ENCODE peak calls at places on chromosomes 5 and 9, in six cellular contexts. L is MM.1S; Y is brain microvascular endothelial cell; A is Jurkat, Clone E6-1; R is esophagus squamous epithelium; S is Caco-2. K is an unnamed sample.

GRCh38 chr9:94031380-94031779 is 52.9 kb upstream of the PTPDC1 start:
- DNase-seq in Y (no peak), L (no peak), A (no peak), R (no peak), S (no peak), K (no peak)

GRCh38 chr5:37717613-37718431 is 122.0 kb downstream of the GDNF start:
- DNase-seq in L (no peak), A (no peak), S (peak; percentile 3), R (no peak), Y (peak; percentile 94), K (no peak)

GRCh38 chr5:41908374-41909079 is 4.4 kb downstream of the RIMOC1 start:
- DNase-seq in S (no peak), R (no peak), L (no peak), A (no peak), Y (peak; percentile 34), K (no peak)

GRCh38 chr5:178576591-178577351 is 13.4 kb downstream of the COL23A1 start:
- DNase-seq in R (no peak), A (no peak), S (no peak), L (no peak), Y (no peak), K (no peak)

GRCh38 chr9:131840220-131840619 is 100.3 kb upstream of the RAPGEF1 start:
- DNase-seq in S (no peak), R (no peak), L (no peak), Y (no peak), A (peak; percentile 68), K (no peak)

GRCh38 chr5:643811-644271 is 31.7 kb downstream of the CEP72 start:
- DNase-seq in R (no peak), S (no peak), A (no peak), L (peak; percentile 82), Y (no peak), K (peak; percentile 15)

GRCh38 chr5:170273968-170274710 is 23.4 kb downstream of the LCP2 start:
- DNase-seq in Y (no peak), R (no peak), L (peak; percentile 30), A (peak; percentile 77), S (peak; percentile 29), K (peak; percentile 66)

GRCh38 chr5:73763300-73764032 is 137.5 kb downstream of the ARHGEF28 start:
- DNase-seq in Y (no peak), S (no peak), R (no peak), A (no peak), L (no peak), K (no peak)

GRCh38 chr5:39439582-39439981 is 14.8 kb upstream of the DAB2 start:
- DNase-seq in A (no peak), Y (no peak), S (no peak), R (no peak), L (no peak), K (no peak)

GRCh38 chr9:36461341-36461740 is 61.3 kb upstream of the RNF38 start:
- DNase-seq in Y (no peak), L (no peak), R (no peak), S (no peak), A (no peak), K (no peak)

GRCh38 chr9:127162046-127162445 is 39.6 kb upstream of the ANGPTL2 start:
- DNase-seq in L (no peak), R (no peak), A (peak; percentile 88), S (no peak), Y (no peak), K (peak; percentile 14)

GRCh38 chr5:101278011-101278687 is 375.1 kb upstream of the ST8SIA4 start:
- DNase-seq in L (no peak), A (no peak), Y (no peak), S (no peak), R (no peak), K (no peak)

DNA sequence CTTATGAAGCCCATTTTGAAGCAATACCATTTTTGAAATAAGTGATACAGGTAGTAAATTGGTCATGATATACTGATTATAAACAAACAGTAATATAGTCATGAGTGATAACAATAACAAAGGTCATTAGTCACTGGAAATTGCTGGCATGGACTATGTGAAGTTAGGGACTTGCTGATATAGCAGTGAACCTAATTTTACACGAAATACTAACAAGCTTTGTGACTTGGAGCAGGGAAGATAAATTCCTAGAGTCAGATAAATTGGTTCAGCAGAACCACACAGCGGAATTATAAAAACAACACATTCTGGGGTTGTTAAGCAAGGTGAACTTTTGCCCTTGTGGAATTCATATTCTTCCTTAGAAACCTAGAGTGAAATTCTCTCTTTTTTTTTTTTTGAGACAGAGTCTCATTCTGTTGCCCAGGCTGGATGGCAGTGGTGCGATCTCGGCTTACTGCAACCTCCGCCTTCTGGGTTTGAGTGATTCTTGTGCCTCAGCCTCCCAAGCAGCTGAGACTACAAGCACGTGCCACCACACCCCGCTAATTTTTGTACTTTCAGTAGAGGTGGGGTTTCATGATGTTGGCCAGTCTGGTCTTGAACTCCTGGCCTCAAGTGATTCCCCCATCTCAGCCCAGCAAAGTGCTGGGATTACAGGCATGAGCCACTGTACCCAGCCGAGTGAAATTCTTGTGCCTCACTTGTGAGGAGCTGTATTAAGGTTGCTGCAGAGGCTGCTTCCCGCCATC is 6.0 kb downstream of the UGCG start:
- DNase-seq in L (no peak), R (no peak), Y (no peak), S (no peak), A (no peak), K (no peak)
- H3K4me3 ChIP-seq in L (no peak overlapping the region), R (no peak overlapping the region), Y (no peak overlapping the region), S (no peak overlapping the region), A (no peak overlapping the region), K (no peak overlapping the region)

GRCh38 chr9:136667217-136667939 is 4.7 kb downstream of the EGFL7 start:
- DNase-seq in S (no peak), A (no peak), Y (no peak), R (no peak), L (no peak), K (no peak)
- H3K4me3 ChIP-seq in S (no peak overlapping the region), A (no peak overlapping the region), Y (no peak overlapping the region), R (peak overlapping the region; percentile 43), L (no peak overlapping the region), K (no peak overlapping the region)

DNA sequence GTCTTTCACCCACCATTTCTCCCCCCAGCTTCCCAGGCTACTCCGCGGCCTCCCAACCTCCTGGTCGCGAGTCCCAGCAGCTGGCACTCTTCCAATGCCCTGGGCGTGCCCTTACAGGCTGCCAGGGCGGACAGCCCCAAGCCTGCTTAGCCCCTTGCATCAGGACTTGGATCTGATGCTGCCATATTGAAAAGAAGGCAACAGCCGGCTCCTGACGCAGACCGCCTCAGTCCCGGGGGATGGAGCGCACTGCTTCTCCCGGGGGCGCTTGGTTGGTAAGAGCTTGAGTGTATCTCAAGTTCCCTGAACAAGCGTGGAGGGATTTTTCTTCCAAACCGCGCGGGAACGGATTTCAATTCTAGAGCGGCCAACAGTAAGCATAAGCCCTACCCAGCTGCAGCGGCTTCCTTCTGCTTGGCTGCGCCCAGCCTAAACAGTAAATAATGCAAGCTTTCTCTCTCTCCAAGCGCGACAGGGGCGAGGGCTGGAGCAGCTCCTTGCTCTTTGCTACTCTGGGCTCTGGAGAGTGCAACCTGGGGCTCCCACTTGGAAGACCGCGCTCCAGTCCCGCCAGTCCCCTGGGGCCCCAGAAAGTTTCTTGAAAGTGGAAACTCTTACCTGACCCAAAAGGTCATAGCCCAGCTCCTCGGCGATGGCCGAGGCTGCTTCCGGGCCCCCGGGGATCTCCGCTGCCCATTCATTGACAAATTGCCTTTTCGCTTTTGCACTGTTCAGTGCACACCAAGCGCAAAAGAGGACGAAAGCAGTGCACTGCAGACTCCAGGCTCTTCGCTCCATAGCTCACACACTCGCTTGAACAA is 593 bp downstream of the PCSK1 start:
- DNase-seq in L (no peak), R (no peak), S (no peak), A (no peak), Y (no peak), K (no peak)
- H3K4me3 ChIP-seq in L (no peak overlapping the region), R (no peak overlapping the region), S (no peak overlapping the region), A (no peak overlapping the region), Y (peak overlapping the region; percentile 24), K (no peak overlapping the region)

DNA sequence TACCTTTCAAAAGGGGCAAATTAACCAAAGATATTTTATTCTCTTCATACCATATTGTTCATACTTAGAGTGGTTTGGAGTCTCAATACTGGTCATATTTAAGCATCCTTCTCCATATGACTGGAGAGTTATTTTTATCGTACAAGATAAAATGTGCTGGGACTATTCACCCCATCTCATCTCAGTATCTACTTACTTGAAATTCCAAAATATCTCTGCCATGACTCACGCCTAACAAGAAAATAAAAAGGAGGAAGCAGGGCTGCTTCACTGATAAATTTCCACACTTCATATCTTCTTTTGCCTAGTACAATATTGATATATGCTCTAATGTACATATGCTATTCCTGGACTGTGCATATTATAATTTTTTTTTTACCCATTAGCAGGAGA is 277.9 kb upstream of the CDH9 start:
- DNase-seq in S (no peak), R (no peak), L (no peak), A (no peak), Y (peak; percentile 62), K (no peak)
- H3K4me3 ChIP-seq in S (no peak overlapping the region), R (no peak overlapping the region), L (peak overlapping the region; percentile 49), A (no peak overlapping the region), Y (no peak overlapping the region), K (no peak overlapping the region)

GRCh38 chr9:109497193-109498165 is 628 bp downstream of the PTPN3 start:
- DNase-seq in A (no peak), Y (no peak), L (no peak), R (no peak), S (no peak), K (no peak)
- H3K4me3 ChIP-seq in A (no peak overlapping the region), Y (peak overlapping the region; percentile 49), L (peak overlapping the region; percentile 63), R (peak overlapping the region; percentile 53), S (peak overlapping the region; percentile 73), K (no peak overlapping the region)

GRCh38 chr5:157745041-157745456 is 1.5 kb downstream of the LSM11 start:
- DNase-seq in R (no peak), L (no peak), Y (no peak), S (no peak), A (no peak), K (no peak)
- H3K4me3 ChIP-seq in R (peak overlapping the region; percentile 60), L (no peak overlapping the region), Y (peak overlapping the region; percentile 79), S (no peak overlapping the region), A (peak overlapping the region; percentile 70), K (peak overlapping the region; percentile 98)

GRCh38 chr9:18215626-18216025 is 258.3 kb upstream of the ADAMTSL1 start:
- DNase-seq in R (no peak), Y (no peak), A (no peak), L (no peak), S (no peak), K (no peak)

DNA sequence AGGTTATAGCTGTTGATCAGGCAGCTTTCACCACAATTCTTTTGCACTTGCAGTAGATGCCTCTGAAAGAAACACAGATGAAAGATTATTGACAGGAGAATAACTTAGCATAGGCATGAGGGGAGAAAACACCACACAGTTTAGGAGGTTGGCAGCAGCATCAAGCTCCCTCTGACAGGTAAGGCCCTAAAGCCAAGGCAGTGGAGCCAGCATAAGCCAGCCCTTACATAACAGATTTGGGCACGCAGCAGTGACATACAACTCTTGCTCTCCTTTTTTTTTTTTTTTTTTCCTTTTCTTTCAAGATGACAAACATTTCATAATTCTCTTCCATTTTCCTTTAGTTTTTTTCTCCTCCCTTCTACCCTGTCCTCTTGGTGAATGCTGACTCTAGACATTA is 257.6 kb upstream of the ADAMTSL1 start:
- DNase-seq in S (no peak), L (no peak), A (no peak), R (no peak), Y (no peak), K (no peak)
- H3K4me3 ChIP-seq in S (no peak overlapping the region), L (no peak overlapping the region), A (no peak overlapping the region), R (no peak overlapping the region), Y (no peak overlapping the region), K (no peak overlapping the region)

K was measured in OCI-LY7.